ENCODE peak calls at places on chromosomes 4 and X, in four cellular contexts. Y is K562, K is SK-N-SH, R is HCT116. S is an unnamed sample.
A peak's percentile ranks its signal among the peaks of the same experiment; 100 is the strongest.

GRCh38 chr4:828641-829271 is 2.8 kb upstream of the CPLX1 start:
- DNase-seq in Y (no peak), K (peak; percentile 61), R (no peak), S (no peak)

GRCh38 chrX:141405878-141406492 is 163.7 kb upstream of the SPANXC start:
- DNase-seq in Y (no peak), K (no peak), R (no peak), S (peak; percentile 93)

GRCh38 chrX:151896734-151897474 is 15.8 kb upstream of the MAGEA4 start:
- DNase-seq in Y (no peak), K (no peak), R (no peak), S (no peak)

GRCh38 chr4:184282895-184283654 is 65.4 kb upstream of the ENPP6 start:
- DNase-seq in Y (no peak), K (no peak), R (no peak), S (no peak)

GRCh38 chr4:2852481-2852881 is 8.8 kb downstream of the ADD1 start:
- DNase-seq in Y (no peak), K (no peak), R (no peak), S (no peak)

GRCh38 chr4:139416073-139416673 is 37.7 kb upstream of the RAB33B start:
- DNase-seq in Y (peak; percentile 31), K (peak; percentile 38), R (peak; percentile 34), S (no peak)

GRCh38 chr4:36358173-36358572 is 76.8 kb downstream of the DTHD1 start:
- DNase-seq in Y (no peak), K (no peak), R (no peak), S (no peak)

GRCh38 chr4:147160908-147161513 is 215.3 kb upstream of the TTC29 start:
- DNase-seq in Y (peak; percentile 53), K (peak; percentile 77), R (peak; percentile 36), S (peak; percentile 20)

GRCh38 chr4:1809754-1810502 is 16.8 kb downstream of the FGFR3 start:
- DNase-seq in Y (peak; percentile 84), K (peak; percentile 96), R (peak; percentile 34), S (peak; percentile 24)

GRCh38 chrX:148500428-148501120 is at the start of gene AFF2:
- DNase-seq in Y (no peak), K (peak; percentile 54), R (no peak), S (no peak)

GRCh38 chrX:41180194-41180902 is 95.1 kb downstream of the USP9X start:
- DNase-seq in Y (peak; percentile 18), K (peak; percentile 44), R (peak; percentile 26), S (peak; percentile 18)

GRCh38 chr4:33837043-33837442 is 2407.3 kb downstream of the ARAP2 start:
- DNase-seq in Y (no peak), K (no peak), R (no peak), S (no peak)

GRCh38 chrX:82765806-82766205 is 742.3 kb upstream of the POU3F4 start:
- DNase-seq in Y (no peak), K (no peak), R (no peak), S (no peak)

DNA sequence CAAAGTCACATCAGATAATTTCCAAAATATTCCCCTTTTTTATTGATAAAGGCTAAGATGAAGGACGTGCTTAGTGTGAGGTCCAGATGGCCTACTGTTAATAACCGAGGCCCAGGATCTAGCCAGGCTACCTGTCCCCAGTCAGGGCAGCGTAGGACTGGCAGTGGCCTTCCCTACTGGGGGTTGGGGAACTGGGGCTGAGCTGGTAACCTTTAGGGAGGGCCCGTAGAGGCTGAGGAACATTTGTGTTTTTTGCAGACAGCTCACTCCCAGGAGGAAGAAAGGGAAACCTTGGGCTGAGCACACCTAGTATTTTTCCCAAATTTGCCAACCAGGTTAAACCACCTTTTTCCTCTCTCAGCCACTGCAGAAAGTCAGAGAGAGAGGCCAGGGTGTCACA is 59.1 kb downstream of the KLF3 start:
- DNase-seq in Y (no peak), K (no peak), R (no peak), S (no peak)
- TF ChIP-seq POLR2AphosphoS5 in Y (no peak), K (no peak), R (no peak), S (no peak)

DNA sequence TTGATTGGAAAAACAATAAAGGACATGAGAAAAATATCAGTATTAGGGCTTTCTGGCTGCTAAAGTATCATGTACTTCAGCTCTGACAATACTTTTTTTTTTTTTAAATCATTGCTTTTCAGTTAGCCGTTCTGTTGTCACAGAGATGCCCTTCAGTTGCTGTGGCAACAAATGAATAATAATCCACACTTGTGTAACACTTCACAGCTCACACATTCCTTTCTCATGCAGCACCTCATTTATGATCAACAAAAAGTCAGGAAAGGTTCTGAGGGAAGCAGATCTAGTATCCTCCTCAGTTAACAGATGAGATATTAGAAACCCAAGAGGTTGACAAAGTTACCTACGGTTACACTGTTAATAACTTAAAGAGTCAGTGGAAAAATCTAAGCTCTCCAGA is 444.2 kb upstream of the SLIT2 start:
- DNase-seq in Y (no peak), K (no peak), R (no peak), S (no peak)
- H3K36me3 ChIP-seq in Y (no peaks in the 10 kb centered on the region), K (no peaks in the 10 kb centered on the region), R (no peaks in the 10 kb centered on the region), S (no peaks in the 10 kb centered on the region)

GRCh38 chrX:49002091-49002935 is at the start of gene GRIPAP1:
- DNase-seq in Y (peak; percentile 92), K (peak; percentile 90), R (peak; percentile 83), S (peak; percentile 67)
- TF ChIP-seq REST in Y (no peak), K (peak; percentile 69), R (no peak), S (no peak)

GRCh38 chr4:185567828-185568442 is 32.6 kb upstream of the PDLIM3 start:
- DNase-seq in Y (no peak), K (no peak), R (no peak), S (no peak)
- TF ChIP-seq POLR2AphosphoS5 in Y (no peak), K (no peak), R (no peak), S (no peak)

GRCh38 chr4:145511913-145512522 is 30.4 kb downstream of the SMAD1 start:
- DNase-seq in Y (no peak), K (no peak), R (peak; percentile 29), S (no peak)
- H3K36me3 ChIP-seq in Y (no peaks in the 10 kb centered on the region), K (peaks cover 30% of the 10 kb centered on the region), R (no peaks in the 10 kb centered on the region), S (no peaks in the 10 kb centered on the region)

DNA sequence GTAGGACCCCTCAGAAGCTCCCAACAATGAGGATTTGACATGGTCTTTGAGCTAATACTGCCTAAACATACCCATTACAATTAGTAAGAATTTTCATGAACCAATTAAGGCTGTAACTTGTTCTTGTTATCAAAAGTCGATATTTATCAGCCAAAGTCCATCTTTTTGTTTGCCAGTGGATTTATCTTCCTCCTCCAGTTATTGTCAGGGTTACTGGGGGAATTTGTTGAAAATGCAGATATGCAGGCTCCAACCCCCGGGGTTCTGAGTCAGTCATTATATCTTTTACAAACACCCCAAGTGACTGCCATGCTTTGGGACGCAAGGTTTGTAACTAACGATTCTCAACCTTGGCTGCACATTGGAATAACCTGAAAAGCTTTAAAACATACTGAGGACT is 338.8 kb upstream of the PPARGC1A start:
- DNase-seq in Y (no peak), K (no peak), R (no peak), S (no peak)
- TF ChIP-seq REST in Y (no peak), K (no peak), R (no peak), S (no peak)

GRCh38 chr4:124610214-124610613 is 102.3 kb downstream of the ANKRD50 start:
- DNase-seq in Y (no peak), K (no peak), R (no peak), S (no peak)
- TF ChIP-seq POLR2AphosphoS5 in Y (no peak), K (no peak), R (no peak), S (no peak)

GRCh38 chr4:10083331-10083769 is 33.2 kb downstream of the WDR1 start:
- DNase-seq in Y (no peak), K (peak; percentile 12), R (no peak), S (no peak)

GRCh38 chr4:10082459-10083272 is 33.9 kb downstream of the WDR1 start:
- DNase-seq in Y (no peak), K (no peak), R (no peak), S (no peak)

GRCh38 chr4:10084651-10085320 is 31.8 kb downstream of the WDR1 start:
- DNase-seq in Y (no peak), K (peak; percentile 14), R (no peak), S (no peak)

GRCh38 chr4:10085386-10085785 is 31.2 kb downstream of the WDR1 start:
- DNase-seq in Y (no peak), K (peak; percentile 4), R (no peak), S (no peak)

DNA sequence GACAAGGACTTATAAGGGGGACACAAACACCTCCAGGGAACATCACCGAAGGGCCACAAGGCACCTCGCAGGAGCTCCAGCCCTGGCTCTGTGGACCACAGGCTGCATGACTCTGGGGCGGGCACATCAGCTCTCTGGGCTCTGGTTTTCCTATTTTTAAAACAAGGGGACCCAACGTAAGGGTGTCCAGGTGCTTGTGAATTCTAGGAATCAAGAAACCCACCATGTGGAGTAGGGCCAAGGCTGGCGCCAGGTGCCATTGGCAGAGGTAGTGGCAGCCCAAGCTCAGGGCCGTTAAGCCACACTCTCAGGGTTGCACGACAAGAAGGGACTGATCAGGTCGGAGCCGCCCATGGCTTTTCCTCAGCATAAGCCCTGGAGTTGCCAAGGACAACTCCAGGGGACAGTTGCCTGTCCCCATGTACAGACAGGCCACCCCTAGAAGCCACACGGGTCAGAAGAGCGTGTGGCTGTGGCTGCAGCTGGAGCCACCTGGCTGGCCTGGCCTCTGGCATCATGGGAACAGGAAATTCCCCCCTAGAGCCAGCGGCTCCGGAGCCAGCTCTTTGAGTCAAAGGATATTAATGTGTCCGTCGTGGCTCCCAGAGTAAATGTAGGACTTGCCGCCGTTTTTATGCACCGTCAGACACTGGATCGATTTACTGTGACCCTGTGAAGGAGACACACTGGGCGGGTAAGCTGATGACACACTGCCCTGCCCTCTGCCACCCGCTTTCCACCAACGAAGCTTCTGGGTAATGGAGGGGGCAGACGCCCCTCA is 32.5 kb downstream of the WDR1 start:
- DNase-seq in Y (no peak), K (peak; percentile 13), R (no peak), S (no peak)
- H3K36me3 ChIP-seq in Y (peaks cover 99% of the 10 kb centered on the region), K (peaks cover 51% of the 10 kb centered on the region), R (peaks cover 64% of the 10 kb centered on the region), S (peaks cover 7% of the 10 kb centered on the region)

DNA sequence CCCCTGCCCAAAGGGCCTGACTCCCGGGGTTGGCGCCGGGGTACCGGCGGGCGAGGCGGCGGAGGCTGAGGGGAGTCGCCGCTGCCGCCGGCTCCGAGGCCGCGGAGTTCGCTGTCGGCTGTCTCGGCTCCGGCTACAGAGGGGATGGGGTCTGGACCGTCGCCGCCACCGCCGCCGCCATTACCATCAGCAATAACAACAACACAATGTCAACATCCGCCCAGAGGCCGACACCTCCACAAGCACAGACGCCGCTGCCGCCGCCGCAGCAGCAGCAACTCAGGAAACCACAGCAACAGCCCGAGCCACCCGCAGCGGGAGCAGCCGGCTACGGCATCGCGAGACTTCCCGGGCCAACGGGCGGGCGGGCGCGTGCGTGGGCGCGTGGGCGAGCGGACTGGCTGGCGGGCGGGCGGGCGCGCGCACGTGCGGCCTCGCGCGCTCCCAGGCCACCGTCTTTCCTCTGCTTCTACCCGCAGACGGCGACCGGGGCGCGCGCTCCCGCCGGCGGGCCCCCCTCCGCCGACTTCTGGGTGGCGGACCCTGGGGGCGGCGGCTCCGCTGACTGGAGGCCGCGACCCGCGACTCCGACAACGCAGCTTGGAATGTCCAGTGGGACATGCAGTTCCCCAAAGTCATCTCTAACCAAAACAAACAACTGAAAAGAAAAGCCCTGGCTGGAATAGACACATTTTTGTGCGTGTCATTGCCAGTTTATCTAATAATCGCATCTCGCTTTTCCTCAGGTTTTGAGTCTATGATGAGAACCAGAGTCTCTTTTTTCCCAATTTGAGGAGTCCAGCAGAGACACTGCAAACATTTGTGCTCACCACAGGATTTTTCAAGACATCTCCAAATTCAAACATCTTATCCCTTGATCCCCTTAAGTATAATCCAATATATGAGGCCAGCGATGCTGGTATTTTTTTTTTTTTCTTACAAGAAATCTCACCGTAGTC is at the start of gene CHIC2:
- DNase-seq in Y (peak; percentile 91), K (peak; percentile 97), R (peak; percentile 77), S (no peak)
- TF ChIP-seq REST in Y (no peak), K (no peak), R (no peak), S (no peak)

S was measured in Panc1.